ENCODE peak calls at places on chromosomes 12 and 14, in nine cellular contexts. One of them, this sample, is unnamed.

GRCh38 chr12:57864811-57865751 is 18.6 kb upstream of the CTDSP2 start:
- DNase-seq in H9: no peak
- DNase-seq in AG09309: no peak
- DNase-seq in suprapubic skin: peak; percentile 85
- DNase-seq in foreskin fibroblast: peak; percentile 75
- DNase-seq in fibroblast of villous mesenchyme: peak; percentile 81
- DNase-seq in K562: peak; percentile 75
- DNase-seq in GM23338: peak; percentile 83
- DNase-seq in mucosa of descending colon: peak; percentile 81
- DNase-seq in this sample: no peak

GRCh38 chr12:2140858-2141519 is 88.2 kb downstream of the CACNA1C start:
- DNase-seq in H9: no peak
- DNase-seq in AG09309: no peak
- DNase-seq in suprapubic skin: no peak
- DNase-seq in foreskin fibroblast: no peak
- DNase-seq in fibroblast of villous mesenchyme: no peak
- DNase-seq in K562: no peak
- DNase-seq in GM23338: no peak
- DNase-seq in mucosa of descending colon: no peak
- DNase-seq in this sample: no peak

GRCh38 chr12:75944097-75944904 is 87.3 kb downstream of the PHLDA1 start:
- DNase-seq in H9: peak; percentile 62
- DNase-seq in AG09309: peak; percentile 76
- DNase-seq in suprapubic skin: no peak
- DNase-seq in foreskin fibroblast: peak; percentile 68
- DNase-seq in fibroblast of villous mesenchyme: peak; percentile 93
- DNase-seq in K562: peak; percentile 69
- DNase-seq in GM23338: peak; percentile 71
- DNase-seq in mucosa of descending colon: no peak
- DNase-seq in this sample: no peak

GRCh38 chr12:94263905-94264655 is 115.7 kb downstream of the PLXNC1 start:
- DNase-seq in H9: peak; percentile 88
- DNase-seq in AG09309: no peak
- DNase-seq in suprapubic skin: no peak
- DNase-seq in foreskin fibroblast: no peak
- DNase-seq in fibroblast of villous mesenchyme: no peak
- DNase-seq in K562: no peak
- DNase-seq in GM23338: peak; percentile 87
- DNase-seq in mucosa of descending colon: no peak
- DNase-seq in this sample: no peak

GRCh38 chr14:101405171-101405883 is 156.0 kb upstream of the DIO3 start:
- DNase-seq in H9: no peak
- DNase-seq in AG09309: no peak
- DNase-seq in suprapubic skin: no peak
- DNase-seq in foreskin fibroblast: peak; percentile 20
- DNase-seq in fibroblast of villous mesenchyme: peak; percentile 80
- DNase-seq in K562: no peak
- DNase-seq in GM23338: no peak
- DNase-seq in mucosa of descending colon: no peak
- DNase-seq in this sample: no peak

GRCh38 chr12:3962661-3963483 is 89.7 kb upstream of the PARP11 start:
- DNase-seq in H9: peak; percentile 49
- DNase-seq in AG09309: no peak
- DNase-seq in suprapubic skin: no peak
- DNase-seq in foreskin fibroblast: no peak
- DNase-seq in fibroblast of villous mesenchyme: no peak
- DNase-seq in K562: peak; percentile 6
- DNase-seq in GM23338: no peak
- DNase-seq in mucosa of descending colon: peak; percentile 61
- DNase-seq in this sample: no peak

GRCh38 chr12:50282581-50283229 is 615 bp downstream of the LIMA1 start:
- DNase-seq in H9: no peak
- DNase-seq in AG09309: no peak
- DNase-seq in suprapubic skin: no peak
- DNase-seq in foreskin fibroblast: peak; percentile 48
- DNase-seq in fibroblast of villous mesenchyme: peak; percentile 41
- DNase-seq in K562: peak; percentile 35
- DNase-seq in GM23338: no peak
- DNase-seq in mucosa of descending colon: no peak
- DNase-seq in this sample: no peak

GRCh38 chr12:108508243-108508642 is 6.8 kb upstream of the FICD start:
- DNase-seq in H9: no peak
- DNase-seq in AG09309: no peak
- DNase-seq in suprapubic skin: no peak
- DNase-seq in foreskin fibroblast: no peak
- DNase-seq in fibroblast of villous mesenchyme: no peak
- DNase-seq in K562: no peak
- DNase-seq in GM23338: no peak
- DNase-seq in mucosa of descending colon: no peak
- DNase-seq in this sample: no peak

GRCh38 chr14:74980398-74980745 is 22.3 kb upstream of the EIF2B2 start:
- DNase-seq in H9: no peak
- DNase-seq in AG09309: no peak
- DNase-seq in suprapubic skin: no peak
- DNase-seq in foreskin fibroblast: no peak
- DNase-seq in fibroblast of villous mesenchyme: no peak
- DNase-seq in K562: no peak
- DNase-seq in GM23338: no peak
- DNase-seq in mucosa of descending colon: no peak
- DNase-seq in this sample: no peak

GRCh38 chr14:20970983-20971704 is 15.9 kb downstream of the RNASE2 start:
- DNase-seq in H9: peak; percentile 94
- DNase-seq in AG09309: no peak
- DNase-seq in suprapubic skin: peak; percentile 89
- DNase-seq in foreskin fibroblast: peak; percentile 77
- DNase-seq in fibroblast of villous mesenchyme: peak; percentile 80
- DNase-seq in K562: peak; percentile 84
- DNase-seq in GM23338: peak; percentile 95
- DNase-seq in mucosa of descending colon: peak; percentile 85
- DNase-seq in this sample: peak; percentile 77

GRCh38 chr14:88841741-88842140 is 17.3 kb downstream of the TTC8 start:
- DNase-seq in H9: no peak
- DNase-seq in AG09309: no peak
- DNase-seq in suprapubic skin: no peak
- DNase-seq in foreskin fibroblast: no peak
- DNase-seq in fibroblast of villous mesenchyme: peak; percentile 35
- DNase-seq in K562: no peak
- DNase-seq in GM23338: no peak
- DNase-seq in mucosa of descending colon: no peak
- DNase-seq in this sample: no peak

GRCh38 chr12:51460519-51460918 is 35.9 kb downstream of the SLC4A8 start:
- DNase-seq in H9: no peak
- DNase-seq in AG09309: no peak
- DNase-seq in suprapubic skin: no peak
- DNase-seq in foreskin fibroblast: no peak
- DNase-seq in fibroblast of villous mesenchyme: no peak
- DNase-seq in K562: no peak
- DNase-seq in GM23338: no peak
- DNase-seq in mucosa of descending colon: no peak
- DNase-seq in this sample: no peak

GRCh38 chr12:27162229-27162537 is 79.8 kb upstream of the C12orf71 start:
- DNase-seq in H9: no peak
- DNase-seq in AG09309: no peak
- DNase-seq in suprapubic skin: no peak
- DNase-seq in foreskin fibroblast: no peak
- DNase-seq in fibroblast of villous mesenchyme: no peak
- DNase-seq in K562: no peak
- DNase-seq in GM23338: no peak
- DNase-seq in mucosa of descending colon: no peak
- DNase-seq in this sample: no peak

GRCh38 chr14:50615056-50615455 is 53.0 kb downstream of the SAV1 start:
- DNase-seq in H9: no peak
- DNase-seq in AG09309: no peak
- DNase-seq in suprapubic skin: no peak
- DNase-seq in foreskin fibroblast: no peak
- DNase-seq in fibroblast of villous mesenchyme: no peak
- DNase-seq in K562: no peak
- DNase-seq in GM23338: no peak
- DNase-seq in mucosa of descending colon: no peak
- DNase-seq in this sample: no peak

GRCh38 chr14:101374373-101375338 is 186.6 kb upstream of the DIO3 start:
- DNase-seq in H9: no peak
- DNase-seq in AG09309: no peak
- DNase-seq in suprapubic skin: no peak
- DNase-seq in foreskin fibroblast: no peak
- DNase-seq in fibroblast of villous mesenchyme: no peak
- DNase-seq in K562: no peak
- DNase-seq in GM23338: no peak
- DNase-seq in mucosa of descending colon: no peak
- DNase-seq in this sample: no peak

GRCh38 chr14:34053666-34054065 is 102.8 kb upstream of the EGLN3 start:
- DNase-seq in H9: no peak
- DNase-seq in AG09309: no peak
- DNase-seq in suprapubic skin: no peak
- DNase-seq in foreskin fibroblast: no peak
- DNase-seq in fibroblast of villous mesenchyme: no peak
- DNase-seq in K562: no peak
- DNase-seq in GM23338: no peak
- DNase-seq in mucosa of descending colon: peak; percentile 44
- DNase-seq in this sample: no peak

GRCh38 chr12:74747305-74747704 is 209.7 kb downstream of the ATXN7L3B start:
- DNase-seq in H9: no peak
- DNase-seq in AG09309: no peak
- DNase-seq in suprapubic skin: no peak
- DNase-seq in foreskin fibroblast: peak; percentile 1
- DNase-seq in fibroblast of villous mesenchyme: peak; percentile 12
- DNase-seq in K562: no peak
- DNase-seq in GM23338: peak; percentile 7
- DNase-seq in mucosa of descending colon: no peak
- DNase-seq in this sample: no peak

DNA sequence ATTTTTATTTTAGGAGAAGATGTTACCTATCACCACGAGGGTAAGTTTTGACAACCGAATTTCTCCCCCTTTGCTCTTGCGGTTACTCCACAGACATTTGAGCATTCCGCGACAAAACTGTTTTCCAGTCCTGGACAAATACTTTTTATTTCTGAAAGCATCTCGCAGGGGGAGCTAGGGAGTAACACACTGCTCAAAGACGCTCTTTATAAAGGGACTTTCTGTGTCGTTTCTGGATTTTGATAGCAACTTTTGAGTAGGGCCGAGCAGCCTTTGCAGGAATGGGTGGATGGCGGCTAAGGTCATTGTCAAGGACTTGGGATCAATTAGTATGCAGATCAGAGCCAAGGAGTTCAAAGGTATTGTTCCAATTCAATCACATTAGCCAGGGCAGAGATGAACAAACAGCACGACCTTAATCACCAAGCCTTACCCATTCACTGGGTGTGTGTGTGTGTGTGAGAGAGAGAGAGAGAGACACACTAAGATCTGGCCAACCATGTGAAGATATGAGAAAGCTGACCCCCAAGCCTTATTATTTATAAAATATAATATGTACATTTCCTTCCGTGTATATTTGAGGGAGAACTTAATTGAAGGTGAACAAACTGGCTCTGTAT is 613.6 kb downstream of the VRK1 start:
- DNase-seq in H9: no peak
- DNase-seq in AG09309: no peak
- DNase-seq in suprapubic skin: no peak
- DNase-seq in foreskin fibroblast: no peak
- DNase-seq in fibroblast of villous mesenchyme: no peak
- DNase-seq in K562: no peak
- DNase-seq in GM23338: peak; percentile 36
- DNase-seq in mucosa of descending colon: no peak
- DNase-seq in this sample: no peak
- TF ChIP-seq CTCF in H9: peak; percentile 14
- TF ChIP-seq CTCF in AG09309: no peak
- TF ChIP-seq CTCF in suprapubic skin: no peak
- TF ChIP-seq CTCF in foreskin fibroblast: no peak
- TF ChIP-seq CTCF in fibroblast of villous mesenchyme: no peak
- TF ChIP-seq CTCF in K562: no peak
- TF ChIP-seq CTCF in GM23338: no peak
- TF ChIP-seq CTCF in mucosa of descending colon: no peak
- TF ChIP-seq CTCF in this sample: no peak

GRCh38 chr12:96361074-96361473 is 39.2 kb downstream of the CDK17 start:
- DNase-seq in H9: no peak
- DNase-seq in AG09309: no peak
- DNase-seq in suprapubic skin: no peak
- DNase-seq in foreskin fibroblast: no peak
- DNase-seq in fibroblast of villous mesenchyme: no peak
- DNase-seq in K562: no peak
- DNase-seq in GM23338: peak; percentile 10
- DNase-seq in mucosa of descending colon: no peak
- DNase-seq in this sample: no peak
- TF ChIP-seq CTCF in H9: no peak
- TF ChIP-seq CTCF in AG09309: no peak
- TF ChIP-seq CTCF in suprapubic skin: no peak
- TF ChIP-seq CTCF in foreskin fibroblast: no peak
- TF ChIP-seq CTCF in fibroblast of villous mesenchyme: no peak
- TF ChIP-seq CTCF in K562: no peak
- TF ChIP-seq CTCF in GM23338: no peak
- TF ChIP-seq CTCF in mucosa of descending colon: no peak
- TF ChIP-seq CTCF in this sample: no peak

DNA sequence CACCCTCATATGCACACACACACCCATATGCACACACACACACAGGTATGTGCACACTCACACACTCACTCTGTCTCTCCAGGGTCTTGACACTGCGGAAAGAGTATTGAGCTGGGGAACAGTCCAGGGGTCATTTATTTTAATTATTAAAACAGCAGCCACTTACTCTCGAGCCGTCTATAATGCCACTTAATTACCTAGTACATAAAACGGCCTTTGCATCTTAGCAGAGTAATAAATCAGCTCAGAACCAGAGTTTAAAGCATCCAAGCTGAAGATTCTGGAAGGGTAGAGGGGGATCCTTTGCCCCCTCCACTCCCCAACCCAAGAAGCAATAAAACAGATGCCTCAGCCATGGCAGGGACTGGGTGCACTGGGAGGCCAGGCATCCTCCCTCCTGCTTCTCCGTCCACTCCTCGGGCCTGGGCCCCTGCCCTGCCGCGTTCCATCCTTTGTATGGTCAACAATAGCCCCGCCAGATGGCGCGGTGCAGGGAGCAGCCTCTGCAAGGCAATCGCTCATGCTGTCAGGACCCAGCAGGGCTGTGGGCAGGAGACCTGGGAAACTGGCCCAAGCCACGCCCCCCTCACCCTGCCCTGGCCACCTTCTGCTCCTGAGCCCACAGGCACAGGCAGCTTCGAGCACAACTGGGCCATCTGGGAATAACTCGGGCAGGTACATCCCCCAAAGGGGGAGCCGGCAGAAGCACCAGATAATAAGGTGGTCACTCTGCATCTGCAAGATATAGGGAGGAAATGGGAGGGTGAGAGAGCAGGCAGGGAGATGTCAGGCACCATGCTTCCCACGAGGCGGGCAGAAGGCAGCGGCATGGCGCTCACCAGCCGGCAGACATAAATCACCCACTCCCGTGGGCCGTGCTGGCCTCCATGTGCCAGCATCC is 40.9 kb downstream of the CCDC85C start:
- DNase-seq in H9: peak; percentile 96
- DNase-seq in AG09309: no peak
- DNase-seq in suprapubic skin: no peak
- DNase-seq in foreskin fibroblast: peak; percentile 27
- DNase-seq in fibroblast of villous mesenchyme: peak; percentile 61
- DNase-seq in K562: peak; percentile 66
- DNase-seq in GM23338: peak; percentile 96
- DNase-seq in mucosa of descending colon: peak; percentile 86
- DNase-seq in this sample: no peak
- TF ChIP-seq CTCF in H9: peak; percentile 68
- TF ChIP-seq CTCF in AG09309: peak; percentile 24
- TF ChIP-seq CTCF in suprapubic skin: peak; percentile 16
- TF ChIP-seq CTCF in foreskin fibroblast: peak; percentile 36
- TF ChIP-seq CTCF in fibroblast of villous mesenchyme: peak; percentile 48
- TF ChIP-seq CTCF in K562: peak; percentile 54
- TF ChIP-seq CTCF in GM23338: peak; percentile 38
- TF ChIP-seq CTCF in mucosa of descending colon: no peak
- TF ChIP-seq CTCF in this sample: no peak

GRCh38 chr12:12890815-12891645 is at the start of gene GPRC5A:
- DNase-seq in H9: peak; percentile 78
- DNase-seq in AG09309: peak; percentile 83
- DNase-seq in suprapubic skin: peak; percentile 95
- DNase-seq in foreskin fibroblast: peak; percentile 99
- DNase-seq in fibroblast of villous mesenchyme: peak; percentile 97
- DNase-seq in K562: peak; percentile 51
- DNase-seq in GM23338: peak; percentile 79
- DNase-seq in mucosa of descending colon: peak; percentile 92
- DNase-seq in this sample: peak; percentile 87
- TF ChIP-seq CTCF in H9: peak; percentile 31
- TF ChIP-seq CTCF in AG09309: peak; percentile 40
- TF ChIP-seq CTCF in suprapubic skin: no peak
- TF ChIP-seq CTCF in foreskin fibroblast: peak; percentile 21
- TF ChIP-seq CTCF in fibroblast of villous mesenchyme: peak; percentile 27
- TF ChIP-seq CTCF in K562: peak; percentile 13
- TF ChIP-seq CTCF in GM23338: no peak
- TF ChIP-seq CTCF in mucosa of descending colon: no peak
- TF ChIP-seq CTCF in this sample: no peak

This sample was measured in omental fat pad.